ENCODE peak calls at places on chromosomes 6 and 20, in ten cellular contexts. U is cardiac muscle cell, A is AG04450, Y is H1, P is HL-60, C is psoas muscle, G is tibial nerve, N is DND-41, V is brain microvascular endothelial cell, R is dorsolateral prefrontal cortex. D is an unnamed sample.

GRCh38 chr6:10465633-10466499 is 51.0 kb upstream of the TFAP2A start:
- DNase-seq in Y (peak), C (no peak), U (peak), G (no peak), A (no peak), P (no peak), N (peak), V (peak), R (no peak), D (no peak)

GRCh38 chr20:63319164-63320040 is 26.4 kb downstream of the COL20A1 start:
- DNase-seq in C (peak), Y (no peak), G (no peak), U (no peak), N (no peak), V (no peak), A (no peak), R (no peak), P (no peak), D (no peak)

GRCh38 chr6:75233097-75233615 is 10.4 kb downstream of the COX7A2 start:
- DNase-seq in A (no peak), U (no peak), P (no peak), V (no peak), Y (no peak), R (no peak), N (no peak), C (no peak), G (no peak), D (no peak)

GRCh38 chr6:158353851-158354508 is 41.7 kb downstream of the TULP4 start:
- DNase-seq in P (no peak), N (no peak), C (no peak), U (peak), Y (no peak), R (no peak), V (peak), A (no peak), G (no peak), D (no peak)

GRCh38 chr20:1313236-1313964 is 15.5 kb downstream of the SDCBP2 start:
- DNase-seq in C (peak), U (peak), A (no peak), P (no peak), V (peak), N (peak), R (peak), Y (peak), G (peak), D (peak)

GRCh38 chr6:5302995-5303622 is 41.8 kb downstream of the FARS2 start:
- DNase-seq in C (peak), P (no peak), A (no peak), U (peak), R (no peak), N (no peak), Y (peak), G (no peak), V (no peak), D (peak)

GRCh38 chr20:13085275-13085674 is 76.5 kb downstream of the SPTLC3 start:
- DNase-seq in Y (no peak), P (no peak), V (no peak), R (no peak), U (no peak), G (no peak), N (no peak), C (no peak), A (no peak), D (no peak)

GRCh38 chr20:3813758-3814581 is 6.4 kb upstream of the AP5S1 start:
- DNase-seq in V (no peak), Y (no peak), A (no peak), U (no peak), N (no peak), R (no peak), G (no peak), P (no peak), C (peak), D (no peak)

GRCh38 chr6:41836660-41837052 is 49.2 kb downstream of the TOMM6 start:
- DNase-seq in C (no peak), V (peak), R (no peak), Y (no peak), G (no peak), U (no peak), A (no peak), N (no peak), P (no peak), D (no peak)

GRCh38 chr20:62239278-62239879 is 1.1 kb downstream of the OSBPL2 start:
- DNase-seq in V (no peak), N (no peak), C (no peak), U (no peak), G (no peak), R (no peak), P (no peak), A (no peak), Y (no peak), D (no peak)

GRCh38 chr6:43950206-43950605 is 177.0 kb downstream of the MRPL14 start:
- DNase-seq in V (no peak), G (no peak), A (no peak), C (no peak), P (no peak), N (peak), U (no peak), R (no peak), Y (peak), D (no peak)

GRCh38 chr6:56664007-56664406 is 21.3 kb upstream of the DST start:
- DNase-seq in A (no peak), P (no peak), Y (no peak), V (no peak), N (no peak), U (no peak), C (no peak), G (no peak), R (no peak), D (no peak)

GRCh38 chr6:31686483-31686882 is 5.6 kb upstream of the LY6G5C start:
- DNase-seq in P (no peak), V (no peak), U (no peak), R (no peak), G (no peak), A (no peak), C (no peak), N (no peak), Y (no peak), D (no peak)

GRCh38 chr6:117444600-117444999 is 18.9 kb upstream of the ROS1 start:
- DNase-seq in C (no peak), U (peak), P (no peak), V (no peak), N (no peak), A (no peak), Y (no peak), G (no peak), R (no peak), D (no peak)

GRCh38 chr6:37696220-37696840 is 1.4 kb downstream of the MDGA1 start:
- DNase-seq in Y (peak), C (no peak), U (peak), N (peak), G (no peak), V (no peak), R (no peak), A (no peak), P (no peak), D (peak)

GRCh38 chr6:37696841-37697735 is 595 bp downstream of the MDGA1 start:
- DNase-seq in P (no peak), N (peak), R (no peak), A (no peak), U (peak), Y (peak), G (no peak), V (no peak), C (no peak), D (peak)

GRCh38 chr6:37695273-37695672 is 2.4 kb downstream of the MDGA1 start:
- DNase-seq in V (no peak), C (no peak), U (no peak), R (no peak), P (no peak), Y (no peak), N (no peak), A (no peak), G (no peak), D (no peak)

GRCh38 chr6:37694259-37694658 is 3.4 kb downstream of the MDGA1 start:
- DNase-seq in V (no peak), R (no peak), Y (no peak), A (no peak), P (no peak), U (no peak), N (no peak), G (no peak), C (no peak), D (no peak)

DNA sequence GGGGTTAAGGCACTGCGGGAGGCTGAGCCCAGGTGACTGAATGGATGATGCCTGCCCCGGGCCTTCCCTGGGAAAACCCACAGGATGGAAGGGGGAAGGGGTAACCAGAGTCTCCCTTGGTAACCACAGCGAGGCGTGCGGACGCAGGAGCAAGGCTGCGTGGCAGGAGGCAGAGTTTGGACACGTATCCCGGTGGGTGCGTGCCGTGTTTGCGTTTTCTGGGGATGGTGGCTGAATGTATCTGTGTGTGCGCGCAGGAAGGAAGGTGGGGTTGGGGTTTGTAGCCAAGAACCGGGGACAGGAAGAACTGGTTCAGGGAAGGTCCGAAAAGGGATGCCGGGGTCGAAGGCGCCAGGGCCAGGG is 1.8 kb downstream of the MDGA1 start:
- DNase-seq in V (no peak), P (no peak), N (no peak), C (no peak), U (peak), Y (no peak), A (no peak), G (no peak), R (no peak), D (no peak)
- H3K4me3 ChIP-seq in V (peak), P (no peak), N (peak), C (peak), U (no peak), Y (peak), A (peak), G (peak), R (peak), D (no peak)

DNA sequence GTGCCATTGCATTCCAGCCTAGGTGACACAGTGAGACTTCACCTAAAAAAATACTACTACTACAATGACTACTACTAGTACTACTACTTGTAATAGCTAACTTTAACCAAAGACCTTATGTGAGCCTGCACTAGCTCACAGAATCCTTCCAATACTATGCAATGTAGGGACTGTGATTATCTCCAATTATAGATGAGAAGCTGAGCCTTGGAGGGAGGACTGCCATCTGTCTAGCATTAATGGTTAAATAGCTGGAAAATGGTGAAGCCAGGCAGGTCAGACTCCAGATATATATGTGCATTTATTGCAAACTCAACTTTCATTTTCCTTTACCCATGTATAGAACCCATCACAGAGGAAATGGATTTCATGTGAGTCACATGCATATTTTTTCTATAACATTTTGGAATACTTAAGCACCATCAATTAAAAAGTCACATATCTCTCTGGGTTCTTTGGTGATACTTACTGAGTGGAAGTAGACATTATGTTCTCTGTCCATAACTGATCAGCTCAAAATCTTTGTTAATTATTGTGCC is 229.9 kb downstream of the BCAS1 start:
- DNase-seq in G (no peak), Y (no peak), R (no peak), N (no peak), A (no peak), P (no peak), U (no peak), C (no peak), V (no peak), D (no peak)
- H3K27ac ChIP-seq in G (no peak), Y (no peak), R (no peak), N (no peak), A (no peak), P (no peak), U (no peak), C (no peak), V (no peak), D (no peak)

DNA sequence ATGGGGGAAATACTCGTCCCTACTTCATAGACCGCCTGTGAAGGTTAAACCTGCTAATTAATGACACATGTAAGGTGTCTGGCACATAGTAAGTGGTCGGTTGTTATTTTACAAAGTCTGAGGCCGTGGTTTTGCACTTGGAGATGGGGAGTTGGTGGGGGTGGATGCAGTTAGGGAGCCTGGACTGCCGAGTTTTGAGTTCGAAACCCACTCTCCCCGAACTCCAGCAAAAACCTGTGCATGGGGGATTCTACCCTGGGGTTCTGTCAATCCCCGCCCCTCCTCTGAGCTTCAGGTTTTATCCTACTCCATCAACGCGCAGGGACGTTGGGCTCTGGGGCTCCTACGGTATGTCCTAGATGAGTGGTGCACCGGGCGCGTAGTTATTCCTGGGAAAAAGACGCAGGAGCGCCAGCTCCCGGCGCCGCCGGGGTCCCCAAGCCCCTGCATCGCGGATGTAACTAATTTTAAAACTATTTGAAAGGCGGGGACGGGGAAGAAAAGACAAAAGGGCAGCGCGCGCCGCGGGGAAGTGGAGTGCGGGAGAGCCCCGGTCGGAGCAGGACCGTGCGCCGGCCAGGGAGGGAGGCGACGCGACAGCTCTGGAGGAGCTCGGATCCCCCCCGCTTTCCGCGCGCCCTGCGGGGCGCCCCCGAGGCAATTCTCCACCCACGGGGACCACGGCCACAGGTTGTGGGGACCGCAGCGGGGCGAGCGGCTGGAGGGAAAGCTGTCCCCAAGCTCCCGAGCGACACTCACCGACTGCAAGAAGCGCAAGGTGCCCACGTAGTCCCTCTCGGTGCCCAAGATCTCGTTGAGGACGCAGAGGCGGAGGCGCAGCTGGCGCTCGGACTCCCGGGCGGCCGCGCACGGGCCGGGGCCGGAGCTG is 672 bp downstream of the PREX1 start:
- DNase-seq in G (no peak), P (no peak), C (peak), A (no peak), R (no peak), V (no peak), U (peak), Y (peak), N (peak), D (no peak)
- TF ChIP-seq CTCF in G (no peak), P (no peak), C (no peak), A (no peak), R (no peak), V (no peak), U (no peak), Y (no peak), N (no peak), D (no peak)

GRCh38 chr6:11824986-11825385 is 46.4 kb upstream of the ADTRP start:
- DNase-seq in Y (no peak), U (peak), V (peak), P (no peak), N (no peak), A (no peak), G (no peak), C (no peak), R (no peak), D (no peak)
- H3K4me3 ChIP-seq in Y (no peak), U (no peak), V (no peak), P (no peak), N (no peak), A (no peak), G (no peak), C (no peak), R (no peak), D (no peak)